ENCODE peak calls at places on chromosomes 11 and 22, in ten cellular contexts. H is stromal cell of bone marrow; P is NCI-H774; K is fibroblast of pulmonary artery; N is LoVo; C is suprapubic skin; M is gastrocnemius medialis; Q is AG09309; S is epithelial cell of esophagus; L is activated CD4-positive, alpha-beta T cell treated with anti-CD3 and anti-CD28 coated beads, Interleukin-2, amount 50 U/mL, for 48 hours. X is an unnamed sample.

GRCh38 chr11:79536155-79536917 is 95.5 kb upstream of the TENM4 start:
- DNase-seq in K (no peak), P (no peak), L (no peak), S (peak; percentile 41), C (no peak), M (no peak), N (no peak), Q (no peak), H (no peak), X (no peak)

GRCh38 chr22:18983120-18983651 is 47.1 kb upstream of the PRODH start:
- DNase-seq in K (no peak), M (no peak), C (no peak), L (no peak), P (no peak), S (no peak), H (no peak), N (no peak), Q (no peak), X (no peak)

GRCh38 chr11:1553808-1554594 is 18.1 kb downstream of the DUSP8 start:
- DNase-seq in Q (no peak), M (no peak), K (no peak), P (peak; percentile 57), N (peak; percentile 39), L (no peak), S (no peak), H (no peak), C (no peak), X (no peak)

GRCh38 chr11:36146437-36146836 is 142.8 kb downstream of the COMMD9 start:
- DNase-seq in K (no peak), N (no peak), S (peak; percentile 63), Q (no peak), H (no peak), C (no peak), P (no peak), M (no peak), L (no peak), X (no peak)

GRCh38 chr22:43747877-43748276 is 64.2 kb downstream of the EFCAB6 start:
- DNase-seq in C (no peak), L (no peak), K (no peak), M (no peak), H (no peak), Q (no peak), P (no peak), S (no peak), N (no peak), X (no peak)

GRCh38 chr22:50445880-50446707 is 28.7 kb downstream of the SBF1 start:
- DNase-seq in N (no peak), C (no peak), H (no peak), L (no peak), P (no peak), K (no peak), S (no peak), M (no peak), Q (no peak), X (no peak)

GRCh38 chr11:65310756-65311155 is 3.9 kb upstream of the CDC42EP2 start:
- DNase-seq in N (no peak), L (no peak), K (no peak), P (no peak), M (no peak), C (no peak), S (no peak), H (no peak), Q (no peak), X (no peak)

GRCh38 chr11:118008271-118008903 is 22.2 kb downstream of the IL10RA start:
- DNase-seq in Q (no peak), S (no peak), P (no peak), M (no peak), C (no peak), K (no peak), H (no peak), L (no peak), N (no peak), X (no peak)

GRCh38 chr22:42688914-42689275 is 31.8 kb downstream of the A4GALT start:
- DNase-seq in L (no peak), P (no peak), C (no peak), Q (no peak), N (no peak), K (no peak), S (peak; percentile 52), H (no peak), M (no peak), X (no peak)

GRCh38 chr22:44454113-44454769 is 43.8 kb downstream of the RTL6 start:
- DNase-seq in P (no peak), N (no peak), M (no peak), L (no peak), C (no peak), K (no peak), S (no peak), Q (no peak), H (no peak), X (no peak)

GRCh38 chr11:114783805-114784204 is 105.5 kb downstream of the NXPE2 start:
- DNase-seq in S (no peak), N (peak; percentile 37), Q (no peak), K (no peak), H (no peak), P (no peak), C (no peak), M (no peak), L (no peak), X (no peak)

GRCh38 chr11:80414766-80415165 is 973.9 kb upstream of the TENM4 start:
- DNase-seq in C (no peak), L (no peak), Q (no peak), H (no peak), N (no peak), S (peak; percentile 87), P (no peak), M (no peak), K (peak; percentile 10), X (no peak)

GRCh38 chr11:126799974-126800373 is 200.6 kb downstream of the KIRREL3 start:
- DNase-seq in K (no peak), P (no peak), L (no peak), M (no peak), C (no peak), S (no peak), N (no peak), H (no peak), Q (peak; percentile 55), X (no peak)

GRCh38 chr11:83409476-83409875 is 123.3 kb upstream of the CCDC90B start:
- DNase-seq in P (no peak), Q (no peak), S (no peak), L (no peak), H (no peak), K (no peak), N (no peak), C (no peak), M (no peak), X (peak; percentile 5)

GRCh38 chr11:111603633-111604130 is 1.4 kb downstream of the SIK2 start:
- DNase-seq in S (peak; percentile 5), M (no peak), C (no peak), Q (no peak), L (no peak), H (no peak), K (peak; percentile 22), P (no peak), N (no peak), X (no peak)

GRCh38 chr11:97943493-97943892 is 1077.3 kb upstream of the CNTN5 start:
- DNase-seq in M (no peak), H (no peak), P (no peak), C (no peak), L (no peak), K (no peak), S (no peak), N (no peak), Q (no peak), X (no peak)